ENCODE peak calls at places on chromosomes 6 and 20, in nine cellular contexts. One of them, this sample, is unnamed.

GRCh38 chr6:14922306-14922705 is 323.6 kb upstream of the JARID2 start:
- DNase-seq in BE2C: no peak
- DNase-seq in brain microvascular endothelial cell: no peak
- DNase-seq in COR-L47: no peak
- DNase-seq in AG04449: no peak
- DNase-seq in bronchial epithelial cell: no peak
- DNase-seq in fibroblast of the aortic adventitia: no peak
- DNase-seq in T-helper 17 cell: no peak
- DNase-seq in neural crest cell: no peak
- DNase-seq in this sample: no peak

GRCh38 chr20:62937353-62938104 is 418 bp upstream of the GID8 start:
- DNase-seq in BE2C: peak
- DNase-seq in brain microvascular endothelial cell: peak
- DNase-seq in COR-L47: peak
- DNase-seq in AG04449: peak
- DNase-seq in bronchial epithelial cell: peak
- DNase-seq in fibroblast of the aortic adventitia: peak
- DNase-seq in T-helper 17 cell: peak
- DNase-seq in neural crest cell: peak
- DNase-seq in this sample: peak

GRCh38 chr20:8877294-8877693 is 191.6 kb upstream of the PLCB4 start:
- DNase-seq in BE2C: no peak
- DNase-seq in brain microvascular endothelial cell: no peak
- DNase-seq in COR-L47: no peak
- DNase-seq in AG04449: no peak
- DNase-seq in bronchial epithelial cell: no peak
- DNase-seq in fibroblast of the aortic adventitia: no peak
- DNase-seq in T-helper 17 cell: no peak
- DNase-seq in neural crest cell: no peak
- DNase-seq in this sample: no peak

GRCh38 chr6:149356081-149356750 is 38.7 kb downstream of the TAB2 start:
- DNase-seq in BE2C: no peak
- DNase-seq in brain microvascular endothelial cell: no peak
- DNase-seq in COR-L47: no peak
- DNase-seq in AG04449: no peak
- DNase-seq in bronchial epithelial cell: no peak
- DNase-seq in fibroblast of the aortic adventitia: no peak
- DNase-seq in T-helper 17 cell: no peak
- DNase-seq in neural crest cell: no peak
- DNase-seq in this sample: no peak

GRCh38 chr6:136015531-136015930 is 164.0 kb downstream of the PDE7B start:
- DNase-seq in BE2C: no peak
- DNase-seq in brain microvascular endothelial cell: no peak
- DNase-seq in COR-L47: no peak
- DNase-seq in AG04449: no peak
- DNase-seq in bronchial epithelial cell: no peak
- DNase-seq in fibroblast of the aortic adventitia: peak
- DNase-seq in T-helper 17 cell: no peak
- DNase-seq in neural crest cell: no peak
- DNase-seq in this sample: no peak

GRCh38 chr6:49906511-49906910 is 40.2 kb upstream of the CRISP1 start:
- DNase-seq in BE2C: no peak
- DNase-seq in brain microvascular endothelial cell: no peak
- DNase-seq in COR-L47: no peak
- DNase-seq in AG04449: no peak
- DNase-seq in bronchial epithelial cell: no peak
- DNase-seq in fibroblast of the aortic adventitia: no peak
- DNase-seq in T-helper 17 cell: no peak
- DNase-seq in neural crest cell: no peak
- DNase-seq in this sample: no peak

GRCh38 chr6:126293891-126294524 is 45.9 kb upstream of the CENPW start:
- DNase-seq in BE2C: no peak
- DNase-seq in brain microvascular endothelial cell: no peak
- DNase-seq in COR-L47: no peak
- DNase-seq in AG04449: no peak
- DNase-seq in bronchial epithelial cell: no peak
- DNase-seq in fibroblast of the aortic adventitia: peak
- DNase-seq in T-helper 17 cell: no peak
- DNase-seq in neural crest cell: no peak
- DNase-seq in this sample: no peak

GRCh38 chr6:34909484-34909883 is 20.4 kb downstream of the ANKS1A start:
- DNase-seq in BE2C: no peak
- DNase-seq in brain microvascular endothelial cell: no peak
- DNase-seq in COR-L47: no peak
- DNase-seq in AG04449: no peak
- DNase-seq in bronchial epithelial cell: no peak
- DNase-seq in fibroblast of the aortic adventitia: no peak
- DNase-seq in T-helper 17 cell: no peak
- DNase-seq in neural crest cell: no peak
- DNase-seq in this sample: no peak

GRCh38 chr6:136466789-136467585 is 83.2 kb downstream of the MAP7 start:
- DNase-seq in BE2C: no peak
- DNase-seq in brain microvascular endothelial cell: no peak
- DNase-seq in COR-L47: peak
- DNase-seq in AG04449: no peak
- DNase-seq in bronchial epithelial cell: no peak
- DNase-seq in fibroblast of the aortic adventitia: no peak
- DNase-seq in T-helper 17 cell: no peak
- DNase-seq in neural crest cell: no peak
- DNase-seq in this sample: no peak

GRCh38 chr6:142336183-142336582 is 34.4 kb downstream of the ADGRG6 start:
- DNase-seq in BE2C: no peak
- DNase-seq in brain microvascular endothelial cell: no peak
- DNase-seq in COR-L47: no peak
- DNase-seq in AG04449: no peak
- DNase-seq in bronchial epithelial cell: no peak
- DNase-seq in fibroblast of the aortic adventitia: no peak
- DNase-seq in T-helper 17 cell: no peak
- DNase-seq in neural crest cell: no peak
- DNase-seq in this sample: no peak

GRCh38 chr6:167047554-167047953 is 48.4 kb downstream of the CEP43 start:
- DNase-seq in BE2C: no peak
- DNase-seq in brain microvascular endothelial cell: no peak
- DNase-seq in COR-L47: no peak
- DNase-seq in AG04449: no peak
- DNase-seq in bronchial epithelial cell: no peak
- DNase-seq in fibroblast of the aortic adventitia: no peak
- DNase-seq in T-helper 17 cell: peak
- DNase-seq in neural crest cell: no peak
- DNase-seq in this sample: no peak

GRCh38 chr20:3890410-3890751 is 1.2 kb downstream of the PANK2 start:
- DNase-seq in BE2C: no peak
- DNase-seq in brain microvascular endothelial cell: no peak
- DNase-seq in COR-L47: no peak
- DNase-seq in AG04449: no peak
- DNase-seq in bronchial epithelial cell: peak
- DNase-seq in fibroblast of the aortic adventitia: peak
- DNase-seq in T-helper 17 cell: no peak
- DNase-seq in neural crest cell: no peak
- DNase-seq in this sample: peak

This sample was measured in epithelial cell of esophagus.